ENCODE peak calls at places on chromosomes 12 and 14, in four cellular contexts. L is IMR-90, P is psoas muscle, K is fibroblast of the aortic adventitia. B is an unnamed sample.

GRCh38 chr12:49264466-49264872 is 413 bp upstream of the TUBA1C start:
- DNase-seq in K (no peak), L (no peak), P (no peak), B (peak)

GRCh38 chr14:67241416-67242362 is at the start of gene PALS1:
- DNase-seq in P (no peak), L (peak), K (peak), B (peak)

GRCh38 chr14:97276573-97276972 is 479.4 kb downstream of the VRK1 start:
- DNase-seq in L (no peak), K (no peak), P (no peak), B (no peak)

GRCh38 chr12:63066136-63066535 is 84.9 kb downstream of the AVPR1A start:
- DNase-seq in L (no peak), K (no peak), P (no peak), B (no peak)

GRCh38 chr12:31583878-31584277 is 7.1 kb downstream of the DENND5B start:
- DNase-seq in K (no peak), P (no peak), L (no peak), B (no peak)

GRCh38 chr14:61923348-61923747 is 161.1 kb downstream of the SNAPC1 start:
- DNase-seq in L (peak), P (no peak), K (peak), B (no peak)

GRCh38 chr12:80988986-80989385 is 51.3 kb upstream of the LIN7A start:
- DNase-seq in L (no peak), P (no peak), K (peak), B (no peak)

GRCh38 chr14:52241102-52241793 is 26.2 kb upstream of the PTGDR start:
- DNase-seq in K (peak), L (peak), P (no peak), B (peak)

GRCh38 chr12:66740257-66740656 is 61.4 kb upstream of the GRIP1 start:
- DNase-seq in P (no peak), K (no peak), L (no peak), B (no peak)

GRCh38 chr12:92701441-92701840 is 1.3 kb upstream of the PLEKHG7 start:
- DNase-seq in L (no peak), P (no peak), K (peak), B (no peak)

GRCh38 chr12:10718279-10718821 is 4.8 kb downstream of the YBX3 start:
- DNase-seq in P (no peak), L (peak), K (peak), B (peak)

GRCh38 chr12:24378548-24379011 is 429.1 kb upstream of the SOX5 start:
- DNase-seq in P (no peak), L (peak), K (no peak), B (peak)

GRCh38 chr12:111349748-111350520 is 19.0 kb downstream of the PHETA1 start:
- DNase-seq in L (no peak), K (no peak), P (no peak), B (no peak)

GRCh38 chr12:75694891-75695290 is 183.5 kb upstream of the KRR1 start:
- DNase-seq in P (no peak), K (no peak), L (peak), B (peak)

GRCh38 chr12:66066071-66066928 is 64.2 kb downstream of the LLPH start:
- DNase-seq in P (no peak), L (peak), K (peak), B (peak)

GRCh38 chr14:72928872-72929271 is 2.6 kb downstream of the DCAF4 start:
- DNase-seq in P (no peak), L (no peak), K (no peak), B (no peak)

GRCh38 chr12:92158711-92159534 is 13.3 kb upstream of the BTG1 start:
- DNase-seq in L (no peak), K (no peak), P (no peak), B (no peak)

GRCh38 chr14:76976623-76977005 is 51.9 kb downstream of the IRF2BPL start:
- DNase-seq in L (no peak), K (no peak), P (no peak), B (no peak)

GRCh38 chr14:44940944-44941343 is 20.8 kb downstream of the KLHL28 start:
- DNase-seq in P (no peak), K (no peak), L (no peak), B (no peak)

GRCh38 chr14:95713596-95714371 is at the start of gene TCL1A:
- DNase-seq in L (no peak), P (no peak), K (no peak), B (no peak)

GRCh38 chr12:7154901-7155470 is 24.8 kb downstream of the CLSTN3 start:
- DNase-seq in L (no peak), K (no peak), P (no peak), B (no peak)

GRCh38 chr12:87120440-87120839 is 864.2 kb upstream of the MGAT4C start:
- DNase-seq in L (peak), P (no peak), K (peak), B (no peak)

GRCh38 chr12:8849785-8850184 is 27.4 kb downstream of the A2ML1 start:
- DNase-seq in K (no peak), P (no peak), L (no peak), B (no peak)

GRCh38 chr12:189622-189962 is 24.4 kb downstream of the SLC6A12 start:
- DNase-seq in K (no peak), P (no peak), L (no peak), B (no peak)

GRCh38 chr12:57142727-57143126 is 4.7 kb downstream of the LRP1-AS start:
- DNase-seq in L (no peak), P (no peak), K (no peak), B (no peak)

GRCh38 chr12:24833513-24833912 is 115.4 kb downstream of the BCAT1 start:
- DNase-seq in P (no peak), L (no peak), K (no peak), B (no peak)

GRCh38 chr14:64137657-64138290 is 156.4 kb downstream of the ESR2 start:
- DNase-seq in L (peak), K (peak), P (no peak), B (no peak)

GRCh38 chr12:20656600-20656999 is 38.5 kb upstream of the SLCO1C1 start:
- DNase-seq in K (no peak), P (no peak), L (no peak), B (no peak)

GRCh38 chr12:53505086-53505485 is 2.2 kb downstream of the NPFF start:
- DNase-seq in P (peak), L (peak), K (peak), B (peak)

GRCh38 chr12:78210894-78211302 is 380.2 kb downstream of the NAV3 start:
- DNase-seq in P (no peak), L (peak), K (peak), B (peak)

GRCh38 chr12:39441963-39442894 is 691 bp downstream of the KIF21A start:
- DNase-seq in P (peak), K (peak), L (no peak), B (peak)

GRCh38 chr14:64760146-64760755 is 56.0 kb downstream of the PLEKHG3 start:
- DNase-seq in L (peak), K (peak), P (peak), B (peak)

GRCh38 chr12:113048716-113049127 is 7.8 kb upstream of the DTX1 start:
- DNase-seq in L (peak), P (no peak), K (peak), B (peak)

GRCh38 chr14:70821916-70822705 is 12.8 kb upstream of the MAP3K9 start:
- DNase-seq in P (peak), K (peak), L (peak), B (peak)

GRCh38 chr12:93729934-93730333 is 52.8 kb downstream of the CRADD start:
- DNase-seq in P (no peak), K (no peak), L (no peak), B (no peak)

GRCh38 chr12:51622564-51622963 is 31.5 kb downstream of the SCN8A start:
- DNase-seq in L (peak), P (no peak), K (peak), B (peak)

GRCh38 chr14:54916061-54916460 is 13.4 kb upstream of the GCH1 start:
- DNase-seq in P (no peak), L (no peak), K (no peak), B (no peak)

GRCh38 chr12:68628698-68629097 is 18.0 kb downstream of the RAP1B start:
- DNase-seq in K (no peak), P (no peak), L (no peak), B (no peak)

GRCh38 chr12:68630050-68630449 is 19.4 kb downstream of the RAP1B start:
- DNase-seq in P (no peak), K (no peak), L (no peak), B (no peak)

GRCh38 chr12:68632486-68632885 is 21.8 kb downstream of the RAP1B start:
- DNase-seq in L (no peak), P (no peak), K (no peak), B (no peak)

GRCh38 chr12:68631177-68631576 is 20.5 kb downstream of the RAP1B start:
- DNase-seq in K (peak), P (no peak), L (peak), B (no peak)

DNA sequence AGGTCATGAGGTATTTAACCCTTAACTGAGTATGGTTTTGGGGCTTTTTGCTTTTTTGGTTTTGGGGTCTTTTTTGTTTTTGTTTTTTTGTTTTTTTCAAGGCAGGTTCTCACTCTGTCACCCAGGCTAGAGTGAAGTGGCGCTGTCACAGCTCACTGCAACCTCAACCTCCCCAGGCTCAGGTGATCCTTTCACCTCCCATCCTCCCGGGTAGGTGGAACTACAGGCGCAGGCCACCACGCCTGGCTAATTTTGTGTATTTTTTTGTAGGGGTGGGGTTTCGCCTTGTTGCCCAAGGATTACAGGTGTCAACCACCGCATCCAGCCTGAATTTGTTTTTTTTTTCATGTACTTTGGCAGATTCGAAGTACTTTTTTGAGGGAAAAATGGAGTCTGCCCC is 19.9 kb downstream of the RAP1B start:
- DNase-seq in L (no peak), K (no peak), P (no peak), B (no peak)
- H3K4me3 ChIP-seq in L (no peak), K (no peak), P (no peak), B (no peak)

GRCh38 chr12:124334976-124335375 is 40.1 kb downstream of the RFLNA start:
- DNase-seq in P (no peak), L (no peak), K (no peak), B (no peak)

GRCh38 chr12:124332900-124333299 is 38.0 kb downstream of the RFLNA start:
- DNase-seq in L (no peak), K (no peak), P (no peak), B (no peak)

GRCh38 chr12:124334266-124334665 is 39.4 kb downstream of the RFLNA start:
- DNase-seq in L (no peak), K (no peak), P (no peak), B (no peak)

GRCh38 chr12:124333724-124334123 is 38.8 kb downstream of the RFLNA start:
- DNase-seq in K (no peak), P (no peak), L (no peak), B (no peak)

DNA sequence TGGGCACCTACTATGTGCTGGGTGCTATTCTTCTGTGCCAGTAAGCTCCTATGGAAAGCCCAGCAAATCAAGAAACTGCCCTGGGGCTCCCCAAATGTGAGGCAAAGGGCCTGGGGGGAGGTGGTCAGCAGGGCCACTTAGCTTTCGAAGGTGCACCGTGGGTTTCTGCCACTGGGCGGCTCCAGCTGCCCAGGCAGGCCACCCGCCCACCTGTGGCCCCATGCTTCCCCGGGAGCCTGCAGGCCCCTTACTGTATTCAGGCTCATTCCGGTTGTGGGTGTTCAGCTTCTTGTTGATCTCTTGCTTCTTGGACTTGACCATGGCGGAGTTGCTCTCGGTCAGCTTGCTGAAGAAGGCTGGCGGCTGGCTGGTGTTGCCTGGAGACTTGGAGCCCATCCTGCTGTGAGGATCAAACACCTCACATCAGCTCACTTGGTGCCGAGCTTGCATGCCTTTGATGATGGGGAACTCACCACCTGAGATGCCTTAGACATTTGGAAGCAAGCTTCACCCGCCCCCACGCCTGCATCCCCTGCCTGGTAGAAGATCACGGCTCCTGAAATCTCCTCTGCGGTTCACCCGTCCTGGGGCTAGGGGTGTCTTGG is 37.3 kb downstream of the RFLNA start:
- DNase-seq in L (no peak), K (no peak), P (no peak), B (no peak)
- TF ChIP-seq CTCF in L (peak), K (peak), P (peak), B (peak)

GRCh38 chr12:67774983-67775587 is 126.5 kb downstream of the DYRK2 start:
- DNase-seq in P (no peak), K (no peak), L (peak), B (no peak)
- H3K4me3 ChIP-seq in P (no peak), K (no peak), L (no peak), B (no peak)

DNA sequence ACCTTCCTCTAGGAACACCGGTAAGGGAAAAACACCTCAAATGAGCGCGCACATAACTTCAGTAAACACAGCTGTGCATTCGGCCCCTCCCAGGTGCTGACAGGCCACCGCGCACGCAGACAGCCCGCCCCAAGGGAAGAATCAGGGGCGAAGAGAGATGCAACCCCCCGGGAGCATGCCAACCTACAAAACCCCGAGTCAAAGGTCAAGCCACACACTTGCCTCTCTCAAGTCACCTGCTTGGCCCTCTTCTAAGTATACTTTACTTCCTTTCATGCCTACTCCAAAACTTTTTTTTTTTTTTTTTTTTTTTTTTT is 2.3 kb upstream of the CYP46A1 start:
- DNase-seq in K (no peak), P (no peak), L (no peak), B (no peak)
- TF ChIP-seq CTCF in K (no peak), P (no peak), L (no peak), B (no peak)

GRCh38 chr12:47650469-47650868 is 55.4 kb downstream of the RPAP3 start:
- DNase-seq in K (no peak), P (no peak), L (peak), B (peak)

GRCh38 chr12:47649381-47649780 is 56.4 kb downstream of the RPAP3 start:
- DNase-seq in L (no peak), K (no peak), P (no peak), B (no peak)

GRCh38 chr12:47651368-47652254 is 54.2 kb downstream of the RPAP3 start:
- DNase-seq in P (peak), L (peak), K (peak), B (peak)

GRCh38 chr12:47652491-47653234 is 53.2 kb downstream of the RPAP3 start:
- DNase-seq in K (no peak), P (no peak), L (no peak), B (peak)

GRCh38 chr12:47648056-47648579 is 57.7 kb downstream of the RPAP3 start:
- DNase-seq in K (no peak), L (no peak), P (no peak), B (no peak)
- H3K4me3 ChIP-seq in K (no peak), L (no peak), P (no peak), B (no peak)

DNA sequence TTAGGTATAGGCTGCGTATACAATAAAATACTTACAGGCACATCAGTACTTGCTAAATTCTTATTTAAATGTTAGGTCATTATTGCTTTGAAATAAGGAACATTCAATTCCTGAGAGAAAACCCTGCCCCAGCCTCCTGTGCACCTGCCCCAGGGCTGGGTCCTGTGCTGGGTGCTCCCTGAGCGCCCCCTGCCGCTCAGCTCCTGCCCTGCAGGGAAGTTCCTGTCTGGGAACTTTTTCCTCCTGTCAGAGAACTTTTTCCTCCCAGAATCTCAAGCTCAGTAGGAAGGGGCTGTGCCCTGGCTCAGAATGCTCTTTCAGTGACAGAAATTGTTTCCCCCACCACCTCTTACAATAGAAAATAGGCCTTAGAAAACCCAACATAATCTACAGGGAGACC is 751.1 kb downstream of the TMEM121 start:
- DNase-seq in P (no peak), K (no peak), L (no peak), B (no peak)
- TF ChIP-seq CTCF in P (no peak), K (no peak), L (no peak), B (no peak)

DNA sequence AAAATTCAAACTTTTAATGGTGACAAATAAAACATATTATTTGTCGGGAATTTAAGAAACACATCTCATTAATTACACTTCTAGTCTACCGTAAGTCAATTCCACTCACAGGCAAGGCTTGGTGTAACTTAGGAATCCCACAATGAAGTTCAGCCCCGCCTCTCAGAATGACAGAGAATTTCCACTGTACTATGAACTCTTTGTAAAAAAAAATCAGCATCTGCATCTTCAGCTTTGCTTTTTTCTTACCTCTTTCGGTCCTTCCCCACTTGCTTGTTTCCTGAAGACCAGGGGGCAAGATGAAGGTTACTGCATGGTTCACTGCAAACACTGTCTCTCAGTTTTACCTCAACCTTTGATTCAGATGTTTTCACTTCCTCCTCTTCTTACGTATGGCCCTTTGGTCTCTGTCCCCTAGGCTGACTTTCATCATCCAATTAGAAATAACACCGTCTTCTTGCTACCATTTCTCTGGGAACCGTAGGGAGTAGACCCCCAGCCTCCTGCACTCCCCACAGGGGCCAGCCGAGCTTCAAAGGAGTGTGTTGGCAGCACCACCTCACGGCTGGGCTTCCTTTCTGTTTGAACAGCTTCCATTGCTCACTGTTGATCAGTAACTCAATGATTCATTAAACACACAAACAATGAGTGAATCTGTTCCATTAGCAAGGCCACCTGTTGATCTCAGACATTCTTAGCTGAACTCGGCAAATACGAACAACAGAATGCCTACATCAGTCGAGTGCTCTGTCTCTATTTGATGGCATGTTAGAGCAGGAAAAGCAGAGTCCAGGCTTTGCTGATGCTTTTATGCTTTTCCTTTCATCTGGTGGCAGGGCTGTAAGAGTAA is 343.0 kb downstream of the BMP4 start:
- DNase-seq in K (no peak), P (no peak), L (peak), B (no peak)
- H3K4me3 ChIP-seq in K (no peak), P (no peak), L (no peak), B (no peak)